ENCODE peak calls at places on chromosomes 11 and 22, in four cellular contexts. V is HEK293T; D is stimulated activated CD4-positive, alpha-beta T cell treated with anti-CD3 and anti-CD28 coated beads, Interleukin-12 subunit alpha, Interleukin-12 subunit beta, amount 100 ng/mL, for 48 hours; K is activated CD8-positive, alpha-beta memory T cell treated with anti-CD3 and anti-CD28 coated beads for 24 hours. C is an unnamed sample.

GRCh38 chr11:35484435-35484834 is 41.0 kb downstream of the PAMR1 start:
- DNase-seq in V (no peak), D (no peak), K (no peak), C (no peak)

GRCh38 chr11:86916330-86916729 is 38.9 kb downstream of the FZD4 start:
- DNase-seq in V (no peak), D (no peak), K (no peak), C (no peak)

GRCh38 chr22:36395061-36395849 is 7.5 kb upstream of the MYH9 start:
- DNase-seq in V (no peak), D (no peak), K (no peak), C (no peak)

GRCh38 chr22:36979511-36979910 is 39.7 kb downstream of the TST start:
- DNase-seq in V (no peak), D (no peak), K (no peak), C (no peak)

GRCh38 chr11:121576531-121576930 is 123.8 kb upstream of the SORL1-AS1 start:
- DNase-seq in V (no peak), D (no peak), K (no peak), C (no peak)

GRCh38 chr11:86245369-86246292 is 1.1 kb downstream of the EED start:
- DNase-seq in V (no peak), D (no peak), K (peak), C (no peak)

GRCh38 chr11:84564180-84564866 is 1062.8 kb downstream of the DLG2 start:
- DNase-seq in V (peak), D (peak), K (no peak), C (no peak)

GRCh38 chr11:60831501-60832079 is 10.3 kb upstream of the CCDC86 start:
- DNase-seq in V (no peak), D (no peak), K (no peak), C (peak)

GRCh38 chr11:2534957-2535672 is 90.3 kb downstream of the KCNQ1 start:
- DNase-seq in V (no peak), D (no peak), K (no peak), C (no peak)

GRCh38 chr22:20514658-20515406 is 7.4 kb downstream of the MED15 start:
- DNase-seq in V (no peak), D (no peak), K (no peak), C (no peak)

GRCh38 chr11:63023851-63024648 is 8.4 kb upstream of the SLC22A8 start:
- DNase-seq in V (peak), D (peak), K (peak), C (peak)

GRCh38 chr11:36478700-36479329 is 31.3 kb downstream of the TRAF6 start:
- DNase-seq in V (peak), D (no peak), K (no peak), C (no peak)

C was measured in DMS79.